ENCODE peak calls at places on chromosomes 16 and 17, in eight cellular contexts. R, T, F, E, X, M, D and P are unnamed samples.

GRCh38 chr17:1485311-1485747 is 7.2 kb downstream of the MYO1C start:
- DNase-seq in R (peak; percentile 40), T (no peak), F (no peak), E (peak; percentile 20), X (peak; percentile 61), M (peak; percentile 60), D (peak; percentile 39), P (peak; percentile 23)

GRCh38 chr16:2038359-2039285 is 9.0 kb downstream of the NTHL1 start:
- DNase-seq in R (no peak), T (no peak), F (no peak), E (no peak), X (no peak), M (no peak), D (no peak), P (no peak)

GRCh38 chr16:85330694-85331188 is 218.5 kb upstream of the CIBAR2 start:
- DNase-seq in R (peak; percentile 80), T (peak; percentile 53), F (no peak), E (peak; percentile 27), X (peak; percentile 65), M (no peak), D (peak; percentile 55), P (no peak)

GRCh38 chr17:27368971-27369370 is 75.1 kb downstream of the WSB1 start:
- DNase-seq in R (no peak), T (no peak), F (no peak), E (no peak), X (no peak), M (no peak), D (no peak), P (no peak)

GRCh38 chr16:19933740-19934139 is 49.1 kb upstream of the GPRC5B start:
- DNase-seq in R (no peak), T (no peak), F (no peak), E (no peak), X (no peak), M (no peak), D (no peak), P (no peak)

GRCh38 chr16:55760665-55761035 is 72.2 kb downstream of the CES1 start:
- DNase-seq in R (no peak), T (no peak), F (no peak), E (peak; percentile 0), X (peak; percentile 0), M (no peak), D (no peak), P (no peak)

GRCh38 chr16:14523632-14524031 is 106.4 kb downstream of the PARN start:
- DNase-seq in R (no peak), T (peak; percentile 30), F (no peak), E (no peak), X (no peak), M (no peak), D (no peak), P (no peak)

GRCh38 chr16:56965939-56966515 is 4.3 kb downstream of the CETP start:
- DNase-seq in R (no peak), T (no peak), F (no peak), E (no peak), X (no peak), M (no peak), D (no peak), P (no peak)

GRCh38 chr16:5045499-5046115 is 11.9 kb upstream of the NAGPA start:
- DNase-seq in R (peak; percentile 30), T (no peak), F (no peak), E (no peak), X (no peak), M (no peak), D (no peak), P (no peak)

GRCh38 chr17:38601539-38602351 is 4.0 kb downstream of the SRCIN1 start:
- DNase-seq in R (no peak), T (peak; percentile 70), F (no peak), E (no peak), X (no peak), M (peak; percentile 82), D (no peak), P (no peak)

GRCh38 chr17:36661047-36661666 is 59.8 kb downstream of the MRM1 start:
- DNase-seq in R (no peak), T (peak; percentile 90), F (no peak), E (no peak), X (no peak), M (no peak), D (no peak), P (no peak)

GRCh38 chr17:6327007-6327406 is 107.9 kb downstream of the AIPL1 start:
- DNase-seq in R (no peak), T (no peak), F (no peak), E (no peak), X (no peak), M (no peak), D (peak; percentile 7), P (no peak)